ENCODE peak calls at places on chromosomes 11 and 22, in ten cellular contexts. Y is hippocampal formation; O is BJ; U is stimulated activated CD8-positive, alpha-beta memory T cell treated with anti-CD3 and anti-CD28 coated beads, Interleukin-4, amount 100 ng/mL, for 24 hours; D is omental fat pad; C is AG04450; H is activated CD4-positive, CD25-positive, alpha-beta regulatory T cell treated with anti-CD3 and anti-CD28 coated beads, Interleukin-2, amount 50 U/mL, for 72 hours; F is A172; T is coronary artery; J is NCI-H460. I is an unnamed sample.

GRCh38 chr11:674406-674805 is 20.6 kb downstream of the DEAF1 start:
- DNase-seq in J (no peak), C (no peak), D (no peak), Y (no peak), U (no peak), O (no peak), H (no peak), F (no peak), T (no peak), I (no peak)

GRCh38 chr11:23923357-23923756 is 573.5 kb upstream of the LUZP2 start:
- DNase-seq in Y (no peak), O (no peak), F (no peak), D (no peak), C (no peak), H (no peak), J (no peak), T (no peak), U (no peak), I (no peak)

GRCh38 chr11:792535-792821 is 2.6 kb upstream of the CEND1 start:
- DNase-seq in C (no peak), U (no peak), T (no peak), O (no peak), F (no peak), J (no peak), Y (no peak), H (no peak), D (no peak), I (no peak)

GRCh38 chr11:78179459-78180071 is 8.9 kb downstream of the KCTD21 start:
- DNase-seq in O (no peak), J (no peak), H (no peak), Y (no peak), T (no peak), F (no peak), D (no peak), U (no peak), C (no peak), I (no peak)

GRCh38 chr11:64764753-64765152 is 5.0 kb upstream of the PYGM start:
- DNase-seq in U (no peak), H (peak), D (no peak), O (no peak), Y (no peak), J (no peak), F (no peak), T (no peak), C (no peak), I (no peak)

GRCh38 chr11:13183094-13183825 is 94.3 kb upstream of the BMAL1 start:
- DNase-seq in H (no peak), D (no peak), O (peak), J (peak), T (no peak), F (peak), U (no peak), C (no peak), Y (no peak), I (peak)

GRCh38 chr11:19714093-19714386 is 1.4 kb downstream of the NAV2 start:
- DNase-seq in H (no peak), C (no peak), Y (no peak), O (no peak), T (no peak), J (no peak), F (no peak), D (no peak), U (no peak), I (no peak)

GRCh38 chr22:47631571-47632102 is 869.2 kb downstream of the TBC1D22A start:
- DNase-seq in F (peak), D (no peak), C (no peak), Y (no peak), U (no peak), J (no peak), T (no peak), O (no peak), H (no peak), I (peak)

GRCh38 chr11:32561835-32562234 is 21.8 kb upstream of the EIF3M start:
- DNase-seq in J (no peak), D (no peak), T (no peak), H (no peak), O (no peak), F (no peak), Y (no peak), U (no peak), C (no peak), I (no peak)

GRCh38 chr22:47019012-47019790 is 256.8 kb downstream of the TBC1D22A start:
- DNase-seq in H (no peak), T (no peak), Y (no peak), C (no peak), O (no peak), F (no peak), J (no peak), U (no peak), D (no peak), I (no peak)

GRCh38 chr11:63814383-63814736 is 1.1 kb downstream of the SPINDOC start:
- DNase-seq in F (no peak), T (no peak), Y (no peak), J (no peak), D (no peak), U (no peak), H (no peak), C (no peak), O (no peak), I (no peak)

GRCh38 chr11:126766425-126766824 is 234.1 kb downstream of the KIRREL3 start:
- DNase-seq in F (no peak), J (no peak), T (no peak), O (no peak), Y (no peak), H (no peak), U (no peak), C (no peak), D (no peak), I (no peak)

GRCh38 chr11:128624269-128625170 is 37.2 kb upstream of the ETS1 start:
- DNase-seq in F (no peak), C (no peak), H (peak), U (peak), Y (no peak), O (no peak), D (no peak), J (no peak), T (no peak), I (no peak)

GRCh38 chr11:33630936-33631748 is 69.5 kb downstream of the C11orf91 start:
- DNase-seq in H (no peak), D (no peak), C (no peak), F (peak), O (no peak), U (no peak), T (no peak), J (no peak), Y (no peak), I (peak)

GRCh38 chr22:45673482-45674175 is 2.0 kb downstream of the ATXN10 start:
- DNase-seq in J (no peak), O (no peak), F (no peak), Y (no peak), D (no peak), T (no peak), C (no peak), U (no peak), H (no peak), I (no peak)

GRCh38 chr11:6745465-6746015 is 26.2 kb downstream of the OR2AG2 start:
- DNase-seq in O (no peak), C (no peak), F (no peak), U (no peak), H (no peak), J (no peak), D (no peak), Y (no peak), T (no peak), I (no peak)

GRCh38 chr22:33481550-33481949 is 423.4 kb upstream of the SYN3 start:
- DNase-seq in C (no peak), J (no peak), Y (no peak), O (no peak), T (no peak), U (no peak), H (no peak), D (no peak), F (no peak), I (no peak)

GRCh38 chr11:130071211-130071712 is 1.6 kb downstream of the APLP2 start:
- DNase-seq in C (no peak), U (no peak), T (no peak), J (no peak), Y (no peak), O (no peak), H (no peak), F (no peak), D (no peak), I (peak)

GRCh38 chr11:93059074-93059957 is 89.9 kb downstream of the MTNR1B start:
- DNase-seq in F (peak), D (no peak), J (no peak), Y (no peak), T (no peak), C (peak), H (no peak), U (no peak), O (no peak), I (no peak)